ENCODE peak calls at places on chromosomes 1 and 21, in six cellular contexts. One of them, this sample, is unnamed.

GRCh38 chr1:170547255-170547654 is 15.3 kb downstream of the GORAB start:
- DNase-seq in astrocyte: no peak
- DNase-seq in IMR-90: no peak
- DNase-seq in left ventricle myocardium inferior: no peak
- DNase-seq in cardiac muscle cell: no peak
- DNase-seq in HFF-Myc: no peak
- DNase-seq in this sample: no peak

GRCh38 chr1:233661376-233662159 is 47.7 kb downstream of the KCNK1 start:
- DNase-seq in astrocyte: no peak
- DNase-seq in IMR-90: no peak
- DNase-seq in left ventricle myocardium inferior: no peak
- DNase-seq in cardiac muscle cell: no peak
- DNase-seq in HFF-Myc: no peak
- DNase-seq in this sample: no peak

GRCh38 chr1:109365642-109366204 is 32.0 kb downstream of the SORT1 start:
- DNase-seq in astrocyte: no peak
- DNase-seq in IMR-90: no peak
- DNase-seq in left ventricle myocardium inferior: no peak
- DNase-seq in cardiac muscle cell: no peak
- DNase-seq in HFF-Myc: no peak
- DNase-seq in this sample: no peak

GRCh38 chr1:205810448-205811157 is 2.4 kb downstream of the SLC41A1 start:
- DNase-seq in astrocyte: no peak
- DNase-seq in IMR-90: no peak
- DNase-seq in left ventricle myocardium inferior: no peak
- DNase-seq in cardiac muscle cell: peak
- DNase-seq in HFF-Myc: no peak
- DNase-seq in this sample: no peak

GRCh38 chr21:17270234-17270633 is 242.6 kb upstream of the CXADR start:
- DNase-seq in astrocyte: peak
- DNase-seq in IMR-90: peak
- DNase-seq in left ventricle myocardium inferior: peak
- DNase-seq in cardiac muscle cell: peak
- DNase-seq in HFF-Myc: peak
- DNase-seq in this sample: peak

GRCh38 chr1:235325139-235325538 is 2.8 kb downstream of the ARID4B start:
- DNase-seq in astrocyte: no peak
- DNase-seq in IMR-90: no peak
- DNase-seq in left ventricle myocardium inferior: no peak
- DNase-seq in cardiac muscle cell: no peak
- DNase-seq in HFF-Myc: no peak
- DNase-seq in this sample: no peak

GRCh38 chr1:211737115-211738035 is 62.0 kb upstream of the NEK2 start:
- DNase-seq in astrocyte: no peak
- DNase-seq in IMR-90: no peak
- DNase-seq in left ventricle myocardium inferior: no peak
- DNase-seq in cardiac muscle cell: no peak
- DNase-seq in HFF-Myc: no peak
- DNase-seq in this sample: no peak

GRCh38 chr1:61519631-61520030 is 205.3 kb downstream of the TM2D1 start:
- DNase-seq in astrocyte: no peak
- DNase-seq in IMR-90: no peak
- DNase-seq in left ventricle myocardium inferior: no peak
- DNase-seq in cardiac muscle cell: no peak
- DNase-seq in HFF-Myc: no peak
- DNase-seq in this sample: no peak

DNA sequence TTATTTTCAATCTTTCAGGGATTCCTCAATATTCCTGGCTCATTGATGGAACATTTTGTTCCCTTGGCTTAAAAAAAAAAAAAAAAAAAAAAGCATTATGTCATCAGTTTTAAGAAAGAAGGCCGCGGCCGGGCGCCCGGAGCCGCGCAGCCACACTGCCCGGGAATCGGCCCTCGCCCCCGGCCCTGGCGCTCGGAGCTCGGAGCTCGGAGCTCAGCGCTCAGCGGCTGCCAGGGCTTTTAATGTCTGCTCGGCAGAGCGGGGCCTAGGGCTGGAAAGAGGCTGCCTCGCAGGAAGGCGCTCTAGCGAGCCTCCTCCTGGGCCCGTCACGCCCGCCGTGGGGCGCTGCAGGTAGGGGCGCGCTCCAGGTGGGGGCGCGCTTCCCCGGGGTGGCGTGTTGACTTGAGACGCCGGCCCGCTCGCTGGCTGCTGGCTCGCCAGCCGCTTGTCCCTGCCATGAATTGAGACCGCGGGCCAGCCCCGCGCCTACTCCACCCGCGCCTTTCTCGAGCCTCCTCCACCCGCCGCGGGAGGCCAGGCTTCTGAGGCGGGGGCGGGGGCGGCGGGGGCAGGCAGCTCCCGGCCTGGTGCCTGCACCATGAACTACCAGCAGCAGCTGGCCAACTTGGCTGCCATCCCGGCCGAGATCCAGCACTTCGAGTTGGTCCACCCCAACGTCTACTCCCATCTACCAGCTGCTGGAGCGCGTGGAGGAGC is 5.4 kb upstream of the TDRD5 start:
- DNase-seq in astrocyte: peak
- DNase-seq in IMR-90: no peak
- DNase-seq in left ventricle myocardium inferior: peak
- DNase-seq in cardiac muscle cell: peak
- DNase-seq in HFF-Myc: no peak
- DNase-seq in this sample: no peak
- TF ChIP-seq CTCF in astrocyte: peak
- TF ChIP-seq CTCF in IMR-90: peak
- TF ChIP-seq CTCF in left ventricle myocardium inferior: peak
- TF ChIP-seq CTCF in cardiac muscle cell: peak
- TF ChIP-seq CTCF in HFF-Myc: peak
- TF ChIP-seq CTCF in this sample: peak

GRCh38 chr1:220879509-220880366 is 495 bp downstream of the HLX start:
- DNase-seq in astrocyte: peak
- DNase-seq in IMR-90: peak
- DNase-seq in left ventricle myocardium inferior: peak
- DNase-seq in cardiac muscle cell: peak
- DNase-seq in HFF-Myc: no peak
- DNase-seq in this sample: no peak

GRCh38 chr1:220879090-220879508 is at the start of gene HLX:
- DNase-seq in astrocyte: peak
- DNase-seq in IMR-90: peak
- DNase-seq in left ventricle myocardium inferior: peak
- DNase-seq in cardiac muscle cell: peak
- DNase-seq in HFF-Myc: peak
- DNase-seq in this sample: no peak

GRCh38 chr1:220877348-220878095 is 1.7 kb upstream of the HLX start:
- DNase-seq in astrocyte: no peak
- DNase-seq in IMR-90: no peak
- DNase-seq in left ventricle myocardium inferior: no peak
- DNase-seq in cardiac muscle cell: no peak
- DNase-seq in HFF-Myc: no peak
- DNase-seq in this sample: no peak

GRCh38 chr1:220876511-220877347 is 2.5 kb upstream of the HLX start:
- DNase-seq in astrocyte: no peak
- DNase-seq in IMR-90: no peak
- DNase-seq in left ventricle myocardium inferior: no peak
- DNase-seq in cardiac muscle cell: peak
- DNase-seq in HFF-Myc: no peak
- DNase-seq in this sample: no peak

DNA sequence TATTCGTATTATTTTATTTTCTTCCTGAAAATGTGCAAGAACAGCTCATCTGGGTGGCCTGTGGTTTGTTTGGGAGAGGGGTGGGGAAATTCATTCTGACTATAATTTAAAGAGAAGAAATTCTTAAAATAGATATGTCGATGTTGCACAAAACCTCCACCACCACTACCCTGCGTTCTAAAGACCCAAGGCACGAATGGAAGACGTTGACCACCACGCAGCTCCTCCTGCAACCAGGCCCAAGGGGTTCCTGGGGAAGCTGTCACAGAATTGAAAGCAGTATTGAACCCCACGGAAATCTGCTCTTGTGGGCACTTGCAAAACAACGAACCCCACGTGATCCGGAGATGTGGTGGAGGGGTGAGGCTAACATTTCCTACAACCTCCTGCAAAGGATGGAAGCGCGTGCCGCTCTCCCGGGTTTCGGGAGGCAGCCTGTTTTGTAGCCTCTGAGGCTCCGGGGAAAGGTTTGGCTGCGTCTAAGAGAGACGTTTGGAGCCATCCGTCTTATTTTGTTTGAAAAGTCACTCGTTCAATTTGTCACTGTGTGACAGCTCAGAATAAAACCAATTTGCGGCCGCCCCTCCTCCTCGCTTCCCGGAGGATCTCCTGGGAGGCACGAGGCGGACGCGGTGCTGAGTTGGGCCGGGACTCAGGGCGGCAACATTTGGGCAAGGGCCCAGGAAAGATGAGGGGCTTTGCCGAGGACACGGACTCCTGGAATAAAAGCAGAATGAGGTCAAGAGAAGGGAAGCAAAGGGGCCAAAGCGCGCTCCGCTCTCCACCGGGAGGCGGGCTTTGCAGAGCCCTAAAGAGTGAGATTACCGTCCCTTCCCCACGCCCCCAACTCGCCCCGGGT is 791 bp upstream of the HLX start:
- DNase-seq in astrocyte: no peak
- DNase-seq in IMR-90: no peak
- DNase-seq in left ventricle myocardium inferior: peak
- DNase-seq in cardiac muscle cell: no peak
- DNase-seq in HFF-Myc: no peak
- DNase-seq in this sample: no peak
- H3K4me3 ChIP-seq in astrocyte: peak
- H3K4me3 ChIP-seq in IMR-90: peak
- H3K4me3 ChIP-seq in left ventricle myocardium inferior: peak
- H3K4me3 ChIP-seq in cardiac muscle cell: peak
- H3K4me3 ChIP-seq in HFF-Myc: peak
- H3K4me3 ChIP-seq in this sample: peak

GRCh38 chr1:26281091-26281958 is 1.4 kb downstream of the SH3BGRL3 start:
- DNase-seq in astrocyte: no peak
- DNase-seq in IMR-90: no peak
- DNase-seq in left ventricle myocardium inferior: no peak
- DNase-seq in cardiac muscle cell: no peak
- DNase-seq in HFF-Myc: no peak
- DNase-seq in this sample: no peak

GRCh38 chr1:26278835-26279597 is 870 bp upstream of the SH3BGRL3 start:
- DNase-seq in astrocyte: peak
- DNase-seq in IMR-90: peak
- DNase-seq in left ventricle myocardium inferior: no peak
- DNase-seq in cardiac muscle cell: peak
- DNase-seq in HFF-Myc: no peak
- DNase-seq in this sample: no peak

GRCh38 chr1:26278303-26278702 is 1.6 kb upstream of the SH3BGRL3 start:
- DNase-seq in astrocyte: peak
- DNase-seq in IMR-90: peak
- DNase-seq in left ventricle myocardium inferior: peak
- DNase-seq in cardiac muscle cell: peak
- DNase-seq in HFF-Myc: peak
- DNase-seq in this sample: no peak

GRCh38 chr1:26280333-26281042 is 602 bp downstream of the SH3BGRL3 start:
- DNase-seq in astrocyte: peak
- DNase-seq in IMR-90: peak
- DNase-seq in left ventricle myocardium inferior: no peak
- DNase-seq in cardiac muscle cell: no peak
- DNase-seq in HFF-Myc: no peak
- DNase-seq in this sample: no peak

DNA sequence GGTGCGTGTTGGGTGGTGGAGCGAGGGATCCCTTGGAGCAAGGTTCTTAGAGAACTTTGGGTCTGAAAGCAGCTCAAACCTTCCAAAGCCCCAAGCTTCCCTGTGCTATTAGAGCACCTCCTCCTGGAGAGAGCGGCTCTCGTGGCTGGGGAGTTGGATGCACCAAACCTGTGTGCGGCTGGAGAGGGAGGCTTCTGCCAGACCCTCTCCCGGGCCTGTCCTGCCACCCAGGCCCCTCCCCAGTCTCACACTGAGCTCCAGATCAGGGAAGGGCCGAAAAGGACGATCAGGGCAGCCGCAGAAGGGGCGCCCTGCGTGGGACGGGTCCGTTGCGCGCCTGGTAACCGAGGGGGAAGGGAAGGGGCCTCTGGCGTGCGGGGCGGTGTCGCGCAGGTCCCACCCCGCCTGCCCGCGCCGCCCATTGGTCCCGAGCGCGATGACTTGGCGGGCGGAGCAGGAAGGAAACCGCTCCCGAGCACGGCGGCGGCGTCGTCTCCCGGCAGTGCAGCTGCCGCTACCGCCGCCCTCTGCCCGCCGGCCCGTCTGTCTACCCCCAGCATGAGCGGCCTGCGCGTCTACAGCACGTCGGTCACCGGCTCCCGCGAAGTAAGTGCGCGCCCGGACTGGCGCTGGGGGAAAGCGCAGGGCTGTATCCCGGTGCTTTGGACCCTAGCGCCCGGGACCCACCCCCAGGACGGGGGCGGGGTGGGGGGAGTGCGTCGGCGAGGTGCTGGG is at the start of gene SH3BGRL3:
- DNase-seq in astrocyte: peak
- DNase-seq in IMR-90: peak
- DNase-seq in left ventricle myocardium inferior: peak
- DNase-seq in cardiac muscle cell: peak
- DNase-seq in HFF-Myc: no peak
- DNase-seq in this sample: no peak
- TF ChIP-seq CTCF in astrocyte: peak
- TF ChIP-seq CTCF in IMR-90: peak
- TF ChIP-seq CTCF in left ventricle myocardium inferior: peak
- TF ChIP-seq CTCF in cardiac muscle cell: peak
- TF ChIP-seq CTCF in HFF-Myc: peak
- TF ChIP-seq CTCF in this sample: peak

GRCh38 chr1:51558375-51558924 is 39.4 kb upstream of the EPS15 start:
- DNase-seq in astrocyte: peak
- DNase-seq in IMR-90: peak
- DNase-seq in left ventricle myocardium inferior: no peak
- DNase-seq in cardiac muscle cell: peak
- DNase-seq in HFF-Myc: peak
- DNase-seq in this sample: no peak
- H3K4me3 ChIP-seq in astrocyte: no peak
- H3K4me3 ChIP-seq in IMR-90: no peak
- H3K4me3 ChIP-seq in left ventricle myocardium inferior: no peak
- H3K4me3 ChIP-seq in cardiac muscle cell: no peak
- H3K4me3 ChIP-seq in HFF-Myc: no peak
- H3K4me3 ChIP-seq in this sample: no peak

GRCh38 chr1:246608616-246609376 is 42.5 kb downstream of the CNST start:
- DNase-seq in astrocyte: peak
- DNase-seq in IMR-90: peak
- DNase-seq in left ventricle myocardium inferior: peak
- DNase-seq in cardiac muscle cell: peak
- DNase-seq in HFF-Myc: peak
- DNase-seq in this sample: peak
- TF ChIP-seq CTCF in astrocyte: no peak
- TF ChIP-seq CTCF in IMR-90: peak
- TF ChIP-seq CTCF in left ventricle myocardium inferior: peak
- TF ChIP-seq CTCF in cardiac muscle cell: peak
- TF ChIP-seq CTCF in HFF-Myc: peak
- TF ChIP-seq CTCF in this sample: peak

GRCh38 chr1:117759535-117759934 is 153.7 kb downstream of the TENT5C start:
- DNase-seq in astrocyte: no peak
- DNase-seq in IMR-90: no peak
- DNase-seq in left ventricle myocardium inferior: no peak
- DNase-seq in cardiac muscle cell: no peak
- DNase-seq in HFF-Myc: no peak
- DNase-seq in this sample: no peak
- H3K4me3 ChIP-seq in astrocyte: no peak
- H3K4me3 ChIP-seq in IMR-90: no peak
- H3K4me3 ChIP-seq in left ventricle myocardium inferior: no peak
- H3K4me3 ChIP-seq in cardiac muscle cell: no peak
- H3K4me3 ChIP-seq in HFF-Myc: no peak
- H3K4me3 ChIP-seq in this sample: no peak